ENCODE peak calls at places on chromosomes 12 and 14, in four cellular contexts. One of them, this sample, is unnamed.

GRCh38 chr14:94177806-94178205 is 3.7 kb downstream of the PPP4R4 start:
- DNase-seq in activated CD4-positive, alpha-beta T cell treated with anti-CD3 and anti-CD28 coated beads for 24 hours: no peak
- DNase-seq in DMS79 treated with DMSO at 0.1 percent for 48 hours: no peak
- DNase-seq in stimulated activated CD4-positive, alpha-beta T cell treated with anti-CD3 and anti-CD28 coated beads, Interleukin-1b, Interleukin-23, amount 100 ng/mL, for 4 hours: no peak
- DNase-seq in this sample: no peak

GRCh38 chr14:71473843-71474242 is 458.4 kb upstream of the RGS6 start:
- DNase-seq in stimulated activated CD4-positive, alpha-beta T cell treated with anti-CD3 and anti-CD28 coated beads, Interleukin-1b, Interleukin-23, amount 100 ng/mL, for 4 hours: no peak
- DNase-seq in activated CD4-positive, alpha-beta T cell treated with anti-CD3 and anti-CD28 coated beads for 24 hours: no peak
- DNase-seq in DMS79 treated with DMSO at 0.1 percent for 48 hours: no peak
- DNase-seq in this sample: no peak

GRCh38 chr14:99215277-99215676 is 56.7 kb downstream of the BCL11B start:
- DNase-seq in stimulated activated CD4-positive, alpha-beta T cell treated with anti-CD3 and anti-CD28 coated beads, Interleukin-1b, Interleukin-23, amount 100 ng/mL, for 4 hours: no peak
- DNase-seq in DMS79 treated with DMSO at 0.1 percent for 48 hours: peak; percentile 46
- DNase-seq in activated CD4-positive, alpha-beta T cell treated with anti-CD3 and anti-CD28 coated beads for 24 hours: no peak
- DNase-seq in this sample: no peak

GRCh38 chr14:102817942-102818940 is 41.0 kb downstream of the TRAF3 start:
- DNase-seq in stimulated activated CD4-positive, alpha-beta T cell treated with anti-CD3 and anti-CD28 coated beads, Interleukin-1b, Interleukin-23, amount 100 ng/mL, for 4 hours: no peak
- DNase-seq in activated CD4-positive, alpha-beta T cell treated with anti-CD3 and anti-CD28 coated beads for 24 hours: no peak
- DNase-seq in DMS79 treated with DMSO at 0.1 percent for 48 hours: no peak
- DNase-seq in this sample: no peak

GRCh38 chr12:130826151-130826801 is 12.8 kb downstream of the STX2 start:
- DNase-seq in stimulated activated CD4-positive, alpha-beta T cell treated with anti-CD3 and anti-CD28 coated beads, Interleukin-1b, Interleukin-23, amount 100 ng/mL, for 4 hours: peak; percentile 69
- DNase-seq in activated CD4-positive, alpha-beta T cell treated with anti-CD3 and anti-CD28 coated beads for 24 hours: peak; percentile 63
- DNase-seq in DMS79 treated with DMSO at 0.1 percent for 48 hours: no peak
- DNase-seq in this sample: peak; percentile 67

GRCh38 chr14:68677476-68677875 is 115.4 kb downstream of the ZFP36L1 start:
- DNase-seq in stimulated activated CD4-positive, alpha-beta T cell treated with anti-CD3 and anti-CD28 coated beads, Interleukin-1b, Interleukin-23, amount 100 ng/mL, for 4 hours: no peak
- DNase-seq in DMS79 treated with DMSO at 0.1 percent for 48 hours: no peak
- DNase-seq in activated CD4-positive, alpha-beta T cell treated with anti-CD3 and anti-CD28 coated beads for 24 hours: no peak
- DNase-seq in this sample: no peak

GRCh38 chr12:98799822-98800221 is 154.7 kb downstream of the APAF1 start:
- DNase-seq in DMS79 treated with DMSO at 0.1 percent for 48 hours: no peak
- DNase-seq in activated CD4-positive, alpha-beta T cell treated with anti-CD3 and anti-CD28 coated beads for 24 hours: no peak
- DNase-seq in stimulated activated CD4-positive, alpha-beta T cell treated with anti-CD3 and anti-CD28 coated beads, Interleukin-1b, Interleukin-23, amount 100 ng/mL, for 4 hours: no peak
- DNase-seq in this sample: no peak

GRCh38 chr12:56630180-56630632 is at the start of gene BAZ2A:
- DNase-seq in DMS79 treated with DMSO at 0.1 percent for 48 hours: peak; percentile 33
- DNase-seq in stimulated activated CD4-positive, alpha-beta T cell treated with anti-CD3 and anti-CD28 coated beads, Interleukin-1b, Interleukin-23, amount 100 ng/mL, for 4 hours: peak; percentile 82
- DNase-seq in activated CD4-positive, alpha-beta T cell treated with anti-CD3 and anti-CD28 coated beads for 24 hours: peak; percentile 75
- DNase-seq in this sample: peak; percentile 70

GRCh38 chr12:6788972-6789905 is at the start of gene CD4:
- DNase-seq in DMS79 treated with DMSO at 0.1 percent for 48 hours: no peak
- DNase-seq in stimulated activated CD4-positive, alpha-beta T cell treated with anti-CD3 and anti-CD28 coated beads, Interleukin-1b, Interleukin-23, amount 100 ng/mL, for 4 hours: peak; percentile 64
- DNase-seq in activated CD4-positive, alpha-beta T cell treated with anti-CD3 and anti-CD28 coated beads for 24 hours: peak; percentile 65
- DNase-seq in this sample: peak; percentile 91

GRCh38 chr12:130768120-130768519 is 52.0 kb upstream of the RIMBP2 start:
- DNase-seq in stimulated activated CD4-positive, alpha-beta T cell treated with anti-CD3 and anti-CD28 coated beads, Interleukin-1b, Interleukin-23, amount 100 ng/mL, for 4 hours: no peak
- DNase-seq in DMS79 treated with DMSO at 0.1 percent for 48 hours: no peak
- DNase-seq in activated CD4-positive, alpha-beta T cell treated with anti-CD3 and anti-CD28 coated beads for 24 hours: no peak
- DNase-seq in this sample: no peak

GRCh38 chr12:51090705-51091229 is 7.4 kb upstream of the CSRNP2 start:
- DNase-seq in activated CD4-positive, alpha-beta T cell treated with anti-CD3 and anti-CD28 coated beads for 24 hours: no peak
- DNase-seq in stimulated activated CD4-positive, alpha-beta T cell treated with anti-CD3 and anti-CD28 coated beads, Interleukin-1b, Interleukin-23, amount 100 ng/mL, for 4 hours: no peak
- DNase-seq in DMS79 treated with DMSO at 0.1 percent for 48 hours: no peak
- DNase-seq in this sample: no peak

GRCh38 chr12:102917026-102917787 is at the start of gene PAH:
- DNase-seq in activated CD4-positive, alpha-beta T cell treated with anti-CD3 and anti-CD28 coated beads for 24 hours: no peak
- DNase-seq in stimulated activated CD4-positive, alpha-beta T cell treated with anti-CD3 and anti-CD28 coated beads, Interleukin-1b, Interleukin-23, amount 100 ng/mL, for 4 hours: peak; percentile 0
- DNase-seq in DMS79 treated with DMSO at 0.1 percent for 48 hours: no peak
- DNase-seq in this sample: peak; percentile 6